ENCODE peak calls at places on chromosome 13, in six cellular contexts. Q is tibial nerve, I is left ventricle myocardium inferior, J is lung, P is pancreas, B is Peyer's patch. S is an unnamed sample.

GRCh38 chr13:23674795-23675640 is 104.8 kb downstream of the TNFRSF19 start:
- DNase-seq in B (no peak), Q (no peak), J (no peak), I (no peak), P (no peak), S (no peak)

GRCh38 chr13:100789025-100789424 is 114.4 kb upstream of the TMTC4 start:
- DNase-seq in I (no peak), Q (no peak), B (no peak), J (no peak), P (no peak), S (no peak)

GRCh38 chr13:74064805-74065204 is 69.4 kb downstream of the KLF12 start:
- DNase-seq in J (no peak), Q (no peak), B (no peak), P (no peak), I (no peak), S (no peak)

GRCh38 chr13:107025991-107026390 is 458.1 kb upstream of the ARGLU1 start:
- DNase-seq in B (no peak), I (peak; percentile 31), J (peak; percentile 39), Q (no peak), P (peak; percentile 65), S (no peak)

GRCh38 chr13:28568286-28568685 is 73.4 kb upstream of the FLT1 start:
- DNase-seq in B (peak; percentile 70), J (peak; percentile 40), Q (peak; percentile 34), I (peak; percentile 76), P (peak; percentile 89), S (no peak)

GRCh38 chr13:73519720-73520119 is 460.9 kb downstream of the KLF5 start:
- DNase-seq in I (no peak), J (no peak), P (no peak), B (no peak), Q (no peak), S (no peak)

GRCh38 chr13:33453911-33454310 is 168.4 kb upstream of the STARD13 start:
- DNase-seq in I (no peak), J (no peak), Q (no peak), B (no peak), P (no peak), S (no peak)

GRCh38 chr13:42807866-42808265 is 26.5 kb downstream of the FAM216B start:
- DNase-seq in J (no peak), P (no peak), B (no peak), I (no peak), Q (no peak), S (no peak)

GRCh38 chr13:23710366-23710765 is 140.2 kb downstream of the TNFRSF19 start:
- DNase-seq in Q (no peak), B (no peak), P (no peak), I (no peak), J (no peak), S (no peak)

GRCh38 chr13:45162194-45162593 is 38.7 kb downstream of the KCTD4 start:
- DNase-seq in Q (no peak), I (no peak), J (no peak), B (no peak), P (no peak), S (no peak)

GRCh38 chr13:23449386-23450162 is 16.1 kb upstream of the SACS start:
- DNase-seq in B (no peak), Q (no peak), J (no peak), P (no peak), I (no peak), S (no peak)

GRCh38 chr13:44197791-44198770 is 175.5 kb upstream of the SERP2 start:
- DNase-seq in Q (no peak), P (no peak), I (no peak), J (no peak), B (no peak), S (no peak)

GRCh38 chr13:23707674-23708073 is 137.5 kb downstream of the TNFRSF19 start:
- DNase-seq in P (no peak), B (no peak), J (no peak), Q (no peak), I (no peak), S (no peak)

GRCh38 chr13:27481766-27482165 is 31.4 kb upstream of the MTIF3 start:
- DNase-seq in B (peak; percentile 68), J (peak; percentile 38), P (peak; percentile 49), I (peak; percentile 25), Q (no peak), S (peak; percentile 43)

GRCh38 chr13:101452519-101453485 is at the start of gene ITGBL1:
- DNase-seq in Q (no peak), J (no peak), B (no peak), P (peak; percentile 19), I (peak; percentile 25), S (no peak)

GRCh38 chr13:28750187-28751045 is 31.6 kb upstream of the SLC46A3 start:
- DNase-seq in Q (no peak), I (no peak), P (no peak), J (no peak), B (no peak), S (no peak)

GRCh38 chr13:106246237-106246636 is 289.2 kb downstream of the EFNB2 start:
- DNase-seq in B (no peak), Q (no peak), J (no peak), P (no peak), I (no peak), S (no peak)

DNA sequence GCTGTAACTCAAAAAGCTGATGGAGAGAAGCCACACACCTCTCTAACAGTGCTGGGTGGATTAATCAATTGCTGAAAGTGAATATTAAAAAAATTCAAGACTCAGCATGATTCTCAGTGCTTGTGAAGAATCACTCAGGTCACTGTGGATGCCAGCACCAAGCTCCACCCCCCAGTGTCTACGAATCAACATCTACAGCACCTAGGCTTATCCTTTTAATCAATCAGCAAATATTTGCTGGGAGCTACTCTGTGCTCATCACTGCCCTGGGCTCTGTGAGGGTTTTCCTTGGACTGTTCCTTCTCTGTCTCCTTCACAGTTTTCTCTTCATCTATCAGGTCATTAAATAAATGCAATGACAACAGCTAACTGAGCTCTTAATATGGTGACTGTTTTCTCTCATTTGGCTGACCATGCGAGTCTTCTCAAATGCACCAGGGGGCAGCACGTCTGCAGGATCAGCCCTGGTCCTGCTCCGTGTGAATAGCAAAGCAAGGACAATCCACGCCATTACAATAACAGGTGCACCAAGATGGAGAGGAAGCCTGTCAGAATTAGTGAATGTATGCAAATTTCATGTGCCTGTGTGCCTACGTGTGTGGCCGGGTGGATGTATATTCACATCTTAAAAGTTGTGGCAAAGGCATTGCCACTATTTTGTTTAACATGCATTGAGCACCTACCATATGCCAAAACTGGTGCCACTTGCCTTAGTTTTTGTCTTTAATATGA is 14.6 kb upstream of the C13orf42 start:
- DNase-seq in J (peak; percentile 42), I (peak; percentile 21), Q (peak; percentile 17), P (peak; percentile 60), B (peak; percentile 65), S (peak; percentile 76)
- TF ChIP-seq CTCF in J (peak; percentile 80), I (peak; percentile 81), Q (peak; percentile 63), P (peak; percentile 66), B (peak; percentile 25), S (peak; percentile 92)

DNA sequence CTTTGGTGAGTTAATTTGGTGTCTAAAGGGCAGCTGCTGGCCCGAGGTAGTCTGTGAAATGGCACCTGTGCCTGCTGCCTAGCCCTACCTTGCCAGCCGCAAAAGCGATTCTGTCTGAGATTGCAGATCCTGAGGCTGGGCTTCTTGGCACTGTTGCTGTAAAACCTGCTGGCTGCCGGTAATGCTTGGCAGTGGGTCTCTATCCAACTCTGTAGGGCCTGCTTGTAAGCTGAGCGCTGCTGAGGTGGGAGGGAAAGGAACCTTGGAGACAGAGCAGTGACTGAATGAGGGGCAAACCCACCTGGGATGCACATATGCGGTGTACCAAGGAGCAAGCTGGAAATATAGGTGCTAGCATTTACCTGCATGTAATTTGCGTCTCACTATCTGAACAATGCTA is 11.7 kb downstream of the LCP1 start:
- DNase-seq in J (no peak), Q (no peak), P (peak; percentile 33), B (no peak), I (no peak), S (no peak)
- H3K27ac ChIP-seq in J (peak overlapping the region; percentile 37), Q (no peak overlapping the region), P (no peak overlapping the region), B (peak overlapping the region; percentile 62), I (no peak overlapping the region), S (peak overlapping the region; percentile 92)

DNA sequence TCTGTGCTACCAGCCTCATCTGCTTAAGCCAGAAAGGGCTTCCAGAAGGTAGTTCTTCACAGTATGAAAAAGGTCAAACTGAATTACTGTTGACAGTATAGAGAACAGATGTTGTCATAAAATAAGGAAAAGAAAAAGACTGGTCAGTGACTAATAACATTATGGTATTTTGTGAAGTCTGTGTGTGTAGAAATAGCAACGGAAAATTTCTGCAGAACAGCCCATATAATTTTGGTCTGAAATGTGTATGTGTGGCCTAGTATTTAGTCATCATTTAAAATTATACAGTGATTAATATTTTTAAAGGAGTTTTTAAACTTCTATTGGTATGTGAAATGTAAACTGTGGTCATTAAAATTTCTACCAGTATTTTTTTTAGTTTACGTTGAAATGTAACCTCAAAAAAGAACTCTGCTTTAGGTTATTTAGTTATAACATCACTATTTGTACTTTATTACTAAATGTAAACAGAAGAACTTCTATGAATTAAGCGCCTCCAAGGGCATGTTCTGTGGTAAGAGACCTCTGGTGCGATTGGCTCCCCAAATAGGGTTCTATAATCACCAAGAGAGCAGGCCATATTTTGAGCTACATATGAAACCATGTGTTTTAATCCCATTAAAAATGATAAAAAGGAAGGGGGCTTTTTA is 3.3 kb upstream of the GPR183 start:
- DNase-seq in B (no peak), J (no peak), P (no peak), Q (no peak), I (no peak), S (no peak)
- H3K4me1 ChIP-seq in B (no peaks in the 10 kb centered on the region), J (peaks cover 5% of the 10 kb centered on the region), P (no peaks in the 10 kb centered on the region), Q (peaks cover 5% of the 10 kb centered on the region), I (peaks cover 39% of the 10 kb centered on the region), S (peaks cover 7% of the 10 kb centered on the region)

GRCh38 chr13:30113531-30113930 is 193.8 kb downstream of the KATNAL1 start:
- DNase-seq in Q (no peak), P (no peak), I (no peak), B (no peak), J (no peak), S (no peak)

GRCh38 chr13:30112602-30113435 is 194.5 kb downstream of the KATNAL1 start:
- DNase-seq in B (peak; percentile 91), I (peak; percentile 69), J (peak; percentile 78), Q (peak; percentile 75), P (peak; percentile 83), S (peak; percentile 81)

GRCh38 chr13:30110301-30111070 is 196.9 kb downstream of the KATNAL1 start:
- DNase-seq in J (no peak), I (peak; percentile 34), B (peak; percentile 27), P (no peak), Q (no peak), S (no peak)

GRCh38 chr13:30109471-30110135 is 197.7 kb downstream of the KATNAL1 start:
- DNase-seq in J (no peak), Q (no peak), P (no peak), B (peak; percentile 2), I (no peak), S (no peak)

DNA sequence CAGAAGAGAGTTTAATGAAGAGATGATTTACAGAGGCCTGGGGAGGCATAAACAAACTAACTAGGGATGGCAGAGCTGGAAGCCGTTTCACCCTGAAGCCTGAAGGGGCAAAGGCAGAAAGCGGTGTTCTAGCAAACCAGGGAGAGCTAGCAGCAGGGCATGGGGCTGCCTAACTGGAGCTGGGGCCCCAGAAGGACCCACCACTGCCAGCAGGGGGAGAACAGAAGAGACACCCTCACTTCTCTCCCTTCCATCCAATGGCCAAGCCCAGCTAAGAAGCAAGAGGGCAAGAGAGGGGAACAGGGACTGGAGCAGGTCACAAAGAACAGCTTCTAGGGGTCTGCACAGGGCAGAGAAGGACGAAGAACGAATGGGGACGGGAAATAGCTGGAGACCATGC is 195.5 kb downstream of the KATNAL1 start:
- DNase-seq in J (no peak), I (no peak), P (no peak), B (no peak), Q (no peak), S (peak; percentile 38)
- TF ChIP-seq CTCF in J (no peak), I (no peak), P (no peak), B (no peak), Q (no peak), S (peak; percentile 49)

GRCh38 chr13:48403929-48404328 is 9.0 kb downstream of the LPAR6 start:
- DNase-seq in I (no peak), J (no peak), B (no peak), P (no peak), Q (no peak), S (no peak)
- H3K27ac ChIP-seq in I (peak overlapping the region; percentile 86), J (peak overlapping the region; percentile 13), B (peak overlapping the region; percentile 57), P (peak overlapping the region; percentile 17), Q (peak overlapping the region; percentile 85), S (no peak overlapping the region)